ENCODE peak calls at places on chromosomes 5 and 9, in five cellular contexts. M is K562, V is HepG2, Q is SK-N-SH, W is GM12878. S is an unnamed sample.

GRCh38 chr9:73906671-73907070 is 590.5 kb upstream of the RORB start:
- DNase-seq in M (no peak), V (no peak), Q (no peak), W (no peak), S (no peak)

GRCh38 chr5:72408602-72409001 is 88.4 kb downstream of the PTCD2 start:
- DNase-seq in M (no peak), V (no peak), Q (no peak), W (no peak), S (no peak)

GRCh38 chr9:98764351-98764750 is 32.0 kb downstream of the ANKS6 start:
- DNase-seq in M (no peak), V (no peak), Q (no peak), W (no peak), S (no peak)

GRCh38 chr9:123584202-123585176 is 228.5 kb downstream of the CRB2 start:
- DNase-seq in M (no peak), V (no peak), Q (no peak), W (no peak), S (peak; percentile 12)

GRCh38 chr5:38719916-38720315 is 125.9 kb upstream of the OSMR start:
- DNase-seq in M (no peak), V (no peak), Q (no peak), W (no peak), S (no peak)

GRCh38 chr5:137486707-137487106 is 12.4 kb downstream of the SPOCK1 start:
- DNase-seq in M (no peak), V (no peak), Q (no peak), W (no peak), S (no peak)

GRCh38 chr9:79581794-79582193 is 10.0 kb downstream of the TLE4 start:
- DNase-seq in M (no peak), V (peak; percentile 41), Q (no peak), W (no peak), S (no peak)

GRCh38 chr5:171435908-171436307 is 16.5 kb downstream of the FGF18 start:
- DNase-seq in M (no peak), V (no peak), Q (no peak), W (no peak), S (no peak)

GRCh38 chr9:89609426-89610006 is 4.7 kb downstream of the GADD45G start:
- DNase-seq in M (no peak), V (no peak), Q (no peak), W (no peak), S (no peak)

GRCh38 chr5:149448831-149449714 is 70.0 kb upstream of the IL17B start:
- DNase-seq in M (peak; percentile 72), V (no peak), Q (no peak), W (no peak), S (no peak)

GRCh38 chr9:34579097-34579818 is 10.3 kb downstream of the CNTFR start:
- DNase-seq in M (no peak), V (no peak), Q (peak; percentile 77), W (no peak), S (no peak)

GRCh38 chr5:158494541-158494940 is 605.2 kb downstream of the EBF1 start:
- DNase-seq in M (no peak), V (no peak), Q (no peak), W (no peak), S (no peak)

GRCh38 chr9:134341929-134342745 is 15.9 kb downstream of the RXRA start:
- DNase-seq in M (no peak), V (no peak), Q (no peak), W (no peak), S (no peak)

GRCh38 chr5:143886621-143887301 is 74.8 kb downstream of the HMHB1 start:
- DNase-seq in M (no peak), V (no peak), Q (peak; percentile 12), W (no peak), S (no peak)

GRCh38 chr5:159928122-159928960 is 12.1 kb downstream of the ADRA1B start:
- DNase-seq in M (no peak), V (no peak), Q (no peak), W (no peak), S (no peak)

GRCh38 chr9:78383130-78383529 is 86.2 kb downstream of the PSAT1 start:
- DNase-seq in M (peak; percentile 9), V (no peak), Q (no peak), W (no peak), S (no peak)

GRCh38 chr5:116365006-116365496 is 209.6 kb downstream of the SEMA6A start:
- DNase-seq in M (peak; percentile 59), V (no peak), Q (no peak), W (peak; percentile 89), S (no peak)

GRCh38 chr5:948472-949274 is 56.0 kb downstream of the TRIP13 start:
- DNase-seq in M (no peak), V (no peak), Q (no peak), W (no peak), S (no peak)

GRCh38 chr9:101376117-101376866 is 8.5 kb downstream of the BAAT start:
- DNase-seq in M (no peak), V (no peak), Q (no peak), W (no peak), S (no peak)

GRCh38 chr5:147391781-147392180 is 118.1 kb downstream of the DPYSL3 start:
- DNase-seq in M (no peak), V (peak; percentile 25), Q (peak; percentile 60), W (no peak), S (peak; percentile 46)

GRCh38 chr5:10145922-10146321 is 103.8 kb downstream of the ATPSCKMT start:
- DNase-seq in M (no peak), V (peak; percentile 20), Q (peak; percentile 43), W (peak; percentile 5), S (peak; percentile 20)

GRCh38 chr9:38047301-38048251 is 21.5 kb downstream of the SHB start:
- DNase-seq in M (peak; percentile 71), V (peak; percentile 99), Q (no peak), W (no peak), S (peak; percentile 28)

GRCh38 chr5:148482697-148483462 is 99.1 kb downstream of the FBXO38 start:
- DNase-seq in M (peak; percentile 77), V (peak; percentile 67), Q (peak; percentile 25), W (peak; percentile 1), S (peak; percentile 69)

GRCh38 chr9:3043369-3043768 is 199.5 kb upstream of the PUM3 start:
- DNase-seq in M (no peak), V (no peak), Q (no peak), W (no peak), S (no peak)
- TF ChIP-seq FOXM1 in M (no peak), V (no peak), Q (no peak), W (no peak), S (no peak)

DNA sequence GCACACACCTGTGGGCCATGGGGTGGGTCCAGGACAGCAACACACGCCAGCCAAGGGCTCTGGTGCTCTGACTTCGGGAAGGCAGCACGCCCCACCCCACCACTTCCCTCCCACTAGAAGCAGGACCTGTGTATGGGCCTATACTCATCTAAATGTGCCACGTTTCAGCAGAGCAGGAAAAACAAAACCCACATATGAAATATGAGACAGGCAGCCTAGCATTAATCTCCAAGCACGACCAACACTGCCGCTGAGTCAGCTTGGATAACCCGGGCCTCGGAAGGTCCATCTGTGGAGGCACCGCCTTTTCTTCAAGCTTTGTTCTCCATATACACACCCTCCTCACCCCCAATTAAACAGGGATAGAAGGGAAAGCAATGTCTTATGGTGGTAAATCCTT is 203.1 kb downstream of the ROR2 start:
- DNase-seq in M (peak; percentile 58), V (no peak), Q (no peak), W (no peak), S (no peak)
- TF ChIP-seq FOXM1 in M (no peak), V (no peak), Q (no peak), W (no peak), S (no peak)

GRCh38 chr9:137046094-137046787 is at the start of gene NPDC1:
- DNase-seq in M (peak; percentile 91), V (peak; percentile 71), Q (peak; percentile 96), W (no peak), S (peak; percentile 93)
- TF ChIP-seq FOXM1 in M (no peak), V (no peak), Q (no peak), W (no peak), S (no peak)

GRCh38 chr9:94139672-94140417 is 55.6 kb downstream of the PTPDC1 start:
- DNase-seq in M (peak; percentile 62), V (no peak), Q (no peak), W (no peak), S (no peak)
- TF ChIP-seq FOXM1 in M (no peak), V (no peak), Q (no peak), W (no peak), S (no peak)

GRCh38 chr9:20835364-20836286 is 151.6 kb downstream of the FOCAD start:
- DNase-seq in M (no peak), V (peak; percentile 85), Q (no peak), W (no peak), S (no peak)
- TF ChIP-seq FOXM1 in M (no peak), V (no peak), Q (no peak), W (no peak), S (no peak)

GRCh38 chr9:113997610-113998009 is 80.5 kb downstream of the AMBP start:
- DNase-seq in M (no peak), V (no peak), Q (no peak), W (no peak), S (no peak)
- TF ChIP-seq FOXM1 in M (no peak), V (no peak), Q (no peak), W (no peak), S (no peak)

DNA sequence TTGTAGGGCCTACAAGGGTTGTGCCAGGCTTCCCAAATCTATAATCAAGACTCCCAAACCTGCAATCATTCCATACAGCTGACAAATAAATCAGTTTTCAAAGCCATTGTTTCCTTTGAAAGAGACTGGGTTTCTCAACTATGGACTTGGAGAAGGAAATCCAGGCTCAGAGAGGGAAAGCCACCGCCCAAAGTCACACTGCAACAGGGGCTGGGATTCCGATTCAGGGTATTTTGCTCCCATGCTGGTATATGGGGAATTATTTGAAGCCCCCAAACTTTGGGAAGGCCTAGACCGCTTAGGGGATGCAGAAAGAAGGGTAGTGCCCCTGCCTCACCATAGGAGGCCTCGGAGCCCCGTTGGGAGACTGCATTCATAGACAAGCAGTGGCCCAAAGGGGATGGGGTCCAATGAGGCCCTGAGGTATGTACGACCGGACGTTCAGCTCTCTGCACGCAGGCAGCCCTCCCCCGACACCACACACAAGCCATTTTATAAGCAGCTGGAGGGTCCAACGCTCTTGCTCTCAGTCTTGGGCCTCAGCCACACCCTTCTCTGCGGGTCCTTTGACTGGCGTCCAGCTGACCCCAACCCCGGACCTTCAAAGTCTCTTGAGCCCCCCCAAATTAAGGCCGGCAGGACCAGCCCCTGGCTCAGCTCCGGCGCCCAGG is 712 bp downstream of the ANXA6 start:
- DNase-seq in M (no peak), V (no peak), Q (peak; percentile 62), W (no peak), S (peak; percentile 25)
- TF ChIP-seq FOXM1 in M (no peak), V (no peak), Q (no peak), W (no peak), S (no peak)

DNA sequence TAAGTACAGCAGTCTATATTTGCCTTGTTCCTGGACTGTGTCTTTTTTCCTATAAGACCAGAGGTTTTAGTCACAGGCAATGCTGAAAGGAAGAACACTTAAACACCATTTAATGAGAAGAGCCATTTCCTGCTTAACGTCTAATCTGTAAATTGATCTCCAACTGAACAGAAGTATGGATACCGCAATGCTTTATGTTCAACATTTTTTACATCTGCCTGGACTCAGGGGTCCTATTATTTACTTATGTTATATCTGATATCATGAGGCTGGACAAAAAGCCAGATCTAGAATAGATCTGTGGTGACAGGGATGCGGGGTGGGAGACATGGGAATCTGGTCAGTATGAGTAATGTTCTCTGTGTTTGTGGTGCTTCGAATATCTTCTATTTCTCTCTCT is 334.6 kb upstream of the MPDZ start:
- DNase-seq in M (no peak), V (no peak), Q (peak; percentile 29), W (no peak), S (no peak)
- TF ChIP-seq FOXM1 in M (no peak), V (no peak), Q (no peak), W (no peak), S (no peak)

S was measured in HEK293T.